ENCODE peak calls at places on chromosomes 2 and 18, in six cellular contexts. One of them, this sample, is unnamed.

GRCh38 chr18:34809697-34810096 is 99.6 kb downstream of the DTNA start:
- DNase-seq in lower lobe of right lung: no peak
- DNase-seq in Daoy: peak
- DNase-seq in anterior cingulate cortex: no peak
- DNase-seq in CD4-positive, alpha-beta T cell: no peak
- DNase-seq in stimulated activated CD4-positive, alpha-beta T cell treated with anti-CD3 and anti-CD28 coated beads, Interleukin-4, amount 100 ng/mL, for 4 hours: no peak
- DNase-seq in this sample: peak

GRCh38 chr2:142316049-142316448 is 185.2 kb upstream of the LRP1B start:
- DNase-seq in CD4-positive, alpha-beta T cell: no peak
- DNase-seq in Daoy: no peak
- DNase-seq in anterior cingulate cortex: no peak
- DNase-seq in lower lobe of right lung: no peak
- DNase-seq in stimulated activated CD4-positive, alpha-beta T cell treated with anti-CD3 and anti-CD28 coated beads, Interleukin-4, amount 100 ng/mL, for 4 hours: no peak
- DNase-seq in this sample: no peak

GRCh38 chr2:168529054-168529833 is 73.2 kb downstream of the CERS6 start:
- DNase-seq in Daoy: no peak
- DNase-seq in CD4-positive, alpha-beta T cell: no peak
- DNase-seq in stimulated activated CD4-positive, alpha-beta T cell treated with anti-CD3 and anti-CD28 coated beads, Interleukin-4, amount 100 ng/mL, for 4 hours: no peak
- DNase-seq in anterior cingulate cortex: no peak
- DNase-seq in lower lobe of right lung: no peak
- DNase-seq in this sample: no peak

GRCh38 chr18:65592419-65592818 is 158.4 kb upstream of the CDH7 start:
- DNase-seq in CD4-positive, alpha-beta T cell: no peak
- DNase-seq in anterior cingulate cortex: no peak
- DNase-seq in stimulated activated CD4-positive, alpha-beta T cell treated with anti-CD3 and anti-CD28 coated beads, Interleukin-4, amount 100 ng/mL, for 4 hours: no peak
- DNase-seq in lower lobe of right lung: no peak
- DNase-seq in Daoy: no peak
- DNase-seq in this sample: no peak

GRCh38 chr18:74468547-74469014 is 11.5 kb upstream of the DIPK1C start:
- DNase-seq in lower lobe of right lung: no peak
- DNase-seq in stimulated activated CD4-positive, alpha-beta T cell treated with anti-CD3 and anti-CD28 coated beads, Interleukin-4, amount 100 ng/mL, for 4 hours: no peak
- DNase-seq in Daoy: no peak
- DNase-seq in CD4-positive, alpha-beta T cell: no peak
- DNase-seq in anterior cingulate cortex: no peak
- DNase-seq in this sample: no peak

GRCh38 chr2:216426938-216427337 is 14.7 kb downstream of the SMARCAL1 start:
- DNase-seq in anterior cingulate cortex: no peak
- DNase-seq in lower lobe of right lung: no peak
- DNase-seq in stimulated activated CD4-positive, alpha-beta T cell treated with anti-CD3 and anti-CD28 coated beads, Interleukin-4, amount 100 ng/mL, for 4 hours: no peak
- DNase-seq in Daoy: peak
- DNase-seq in CD4-positive, alpha-beta T cell: no peak
- DNase-seq in this sample: no peak

GRCh38 chr18:5237083-5237722 is 40.1 kb upstream of the AKAIN1 start:
- DNase-seq in stimulated activated CD4-positive, alpha-beta T cell treated with anti-CD3 and anti-CD28 coated beads, Interleukin-4, amount 100 ng/mL, for 4 hours: no peak
- DNase-seq in CD4-positive, alpha-beta T cell: no peak
- DNase-seq in Daoy: peak
- DNase-seq in lower lobe of right lung: no peak
- DNase-seq in anterior cingulate cortex: no peak
- DNase-seq in this sample: peak

GRCh38 chr18:68925268-68925667 is 127.4 kb downstream of the CCDC102B start:
- DNase-seq in Daoy: no peak
- DNase-seq in lower lobe of right lung: no peak
- DNase-seq in CD4-positive, alpha-beta T cell: no peak
- DNase-seq in anterior cingulate cortex: no peak
- DNase-seq in stimulated activated CD4-positive, alpha-beta T cell treated with anti-CD3 and anti-CD28 coated beads, Interleukin-4, amount 100 ng/mL, for 4 hours: no peak
- DNase-seq in this sample: peak

GRCh38 chr2:30359644-30360167 is 87.3 kb upstream of the LCLAT1 start:
- DNase-seq in CD4-positive, alpha-beta T cell: no peak
- DNase-seq in lower lobe of right lung: peak
- DNase-seq in Daoy: no peak
- DNase-seq in anterior cingulate cortex: no peak
- DNase-seq in stimulated activated CD4-positive, alpha-beta T cell treated with anti-CD3 and anti-CD28 coated beads, Interleukin-4, amount 100 ng/mL, for 4 hours: no peak
- DNase-seq in this sample: no peak

GRCh38 chr2:48558436-48558835 is 28.5 kb downstream of the STON1 start:
- DNase-seq in CD4-positive, alpha-beta T cell: no peak
- DNase-seq in stimulated activated CD4-positive, alpha-beta T cell treated with anti-CD3 and anti-CD28 coated beads, Interleukin-4, amount 100 ng/mL, for 4 hours: no peak
- DNase-seq in lower lobe of right lung: no peak
- DNase-seq in Daoy: no peak
- DNase-seq in anterior cingulate cortex: no peak
- DNase-seq in this sample: peak

GRCh38 chr2:110167326-110167955 is 37.4 kb downstream of the NPHP1 start:
- DNase-seq in CD4-positive, alpha-beta T cell: no peak
- DNase-seq in Daoy: peak
- DNase-seq in stimulated activated CD4-positive, alpha-beta T cell treated with anti-CD3 and anti-CD28 coated beads, Interleukin-4, amount 100 ng/mL, for 4 hours: no peak
- DNase-seq in anterior cingulate cortex: no peak
- DNase-seq in lower lobe of right lung: no peak
- DNase-seq in this sample: no peak

GRCh38 chr18:9984025-9984424 is 70.2 kb downstream of the VAPA start:
- DNase-seq in stimulated activated CD4-positive, alpha-beta T cell treated with anti-CD3 and anti-CD28 coated beads, Interleukin-4, amount 100 ng/mL, for 4 hours: no peak
- DNase-seq in CD4-positive, alpha-beta T cell: no peak
- DNase-seq in lower lobe of right lung: no peak
- DNase-seq in Daoy: no peak
- DNase-seq in anterior cingulate cortex: no peak
- DNase-seq in this sample: no peak

GRCh38 chr2:167404896-167405295 is 516.6 kb downstream of the XIRP2 start:
- DNase-seq in Daoy: no peak
- DNase-seq in anterior cingulate cortex: no peak
- DNase-seq in stimulated activated CD4-positive, alpha-beta T cell treated with anti-CD3 and anti-CD28 coated beads, Interleukin-4, amount 100 ng/mL, for 4 hours: no peak
- DNase-seq in CD4-positive, alpha-beta T cell: no peak
- DNase-seq in lower lobe of right lung: no peak
- DNase-seq in this sample: no peak

GRCh38 chr2:74379851-74380789 is at the start of gene DCTN1:
- DNase-seq in anterior cingulate cortex: peak
- DNase-seq in Daoy: peak
- DNase-seq in lower lobe of right lung: no peak
- DNase-seq in stimulated activated CD4-positive, alpha-beta T cell treated with anti-CD3 and anti-CD28 coated beads, Interleukin-4, amount 100 ng/mL, for 4 hours: no peak
- DNase-seq in CD4-positive, alpha-beta T cell: no peak
- DNase-seq in this sample: peak

GRCh38 chr2:444937-445884 is 157.3 kb upstream of the ALKAL2 start:
- DNase-seq in stimulated activated CD4-positive, alpha-beta T cell treated with anti-CD3 and anti-CD28 coated beads, Interleukin-4, amount 100 ng/mL, for 4 hours: no peak
- DNase-seq in CD4-positive, alpha-beta T cell: peak
- DNase-seq in Daoy: no peak
- DNase-seq in lower lobe of right lung: no peak
- DNase-seq in anterior cingulate cortex: no peak
- DNase-seq in this sample: no peak

GRCh38 chr2:32009479-32010256 is 1.1 kb downstream of the MEMO1 start:
- DNase-seq in Daoy: peak
- DNase-seq in stimulated activated CD4-positive, alpha-beta T cell treated with anti-CD3 and anti-CD28 coated beads, Interleukin-4, amount 100 ng/mL, for 4 hours: peak
- DNase-seq in CD4-positive, alpha-beta T cell: peak
- DNase-seq in anterior cingulate cortex: peak
- DNase-seq in lower lobe of right lung: peak
- DNase-seq in this sample: no peak

GRCh38 chr2:104856086-104856972 is 2.4 kb downstream of the POU3F3 start:
- DNase-seq in anterior cingulate cortex: peak
- DNase-seq in Daoy: peak
- DNase-seq in stimulated activated CD4-positive, alpha-beta T cell treated with anti-CD3 and anti-CD28 coated beads, Interleukin-4, amount 100 ng/mL, for 4 hours: no peak
- DNase-seq in lower lobe of right lung: no peak
- DNase-seq in CD4-positive, alpha-beta T cell: no peak
- DNase-seq in this sample: no peak

GRCh38 chr2:12059616-12060441 is 313.4 kb downstream of the LPIN1 start:
- DNase-seq in lower lobe of right lung: no peak
- DNase-seq in Daoy: peak
- DNase-seq in anterior cingulate cortex: no peak
- DNase-seq in CD4-positive, alpha-beta T cell: no peak
- DNase-seq in stimulated activated CD4-positive, alpha-beta T cell treated with anti-CD3 and anti-CD28 coated beads, Interleukin-4, amount 100 ng/mL, for 4 hours: no peak
- DNase-seq in this sample: no peak

GRCh38 chr2:32192418-32192817 is 26.8 kb downstream of the SLC30A6 start:
- DNase-seq in CD4-positive, alpha-beta T cell: no peak
- DNase-seq in Daoy: no peak
- DNase-seq in stimulated activated CD4-positive, alpha-beta T cell treated with anti-CD3 and anti-CD28 coated beads, Interleukin-4, amount 100 ng/mL, for 4 hours: no peak
- DNase-seq in lower lobe of right lung: no peak
- DNase-seq in anterior cingulate cortex: no peak
- DNase-seq in this sample: no peak

GRCh38 chr2:42117923-42118758 is 51.0 kb upstream of the EML4 start:
- DNase-seq in lower lobe of right lung: no peak
- DNase-seq in stimulated activated CD4-positive, alpha-beta T cell treated with anti-CD3 and anti-CD28 coated beads, Interleukin-4, amount 100 ng/mL, for 4 hours: no peak
- DNase-seq in Daoy: peak
- DNase-seq in CD4-positive, alpha-beta T cell: no peak
- DNase-seq in anterior cingulate cortex: no peak
- DNase-seq in this sample: no peak

GRCh38 chr2:200380833-200381542 is 74.5 kb downstream of the SPATS2L start:
- DNase-seq in anterior cingulate cortex: no peak
- DNase-seq in Daoy: peak
- DNase-seq in lower lobe of right lung: no peak
- DNase-seq in CD4-positive, alpha-beta T cell: no peak
- DNase-seq in stimulated activated CD4-positive, alpha-beta T cell treated with anti-CD3 and anti-CD28 coated beads, Interleukin-4, amount 100 ng/mL, for 4 hours: no peak
- DNase-seq in this sample: no peak

GRCh38 chr2:129008055-129008880 is 689.6 kb upstream of the HS6ST1 start:
- DNase-seq in Daoy: no peak
- DNase-seq in lower lobe of right lung: no peak
- DNase-seq in stimulated activated CD4-positive, alpha-beta T cell treated with anti-CD3 and anti-CD28 coated beads, Interleukin-4, amount 100 ng/mL, for 4 hours: no peak
- DNase-seq in anterior cingulate cortex: no peak
- DNase-seq in CD4-positive, alpha-beta T cell: no peak
- DNase-seq in this sample: no peak